ENCODE peak calls at places on chromosomes 4 and X, in six cellular contexts. U is AG09309; N is putamen; W is activated CD8-positive, alpha-beta memory T cell treated with anti-CD3 and anti-CD28 coated beads for 4 hours; B is brain pericyte; A is Peyer's patch. E is an unnamed sample.

GRCh38 chr4:162675661-162676060 is 491.0 kb downstream of the NAF1 start:
- DNase-seq in N (no peak), A (no peak), B (no peak), U (no peak), W (no peak), E (no peak)

GRCh38 chr4:4428966-4429875 is 42.3 kb downstream of the NSG1 start:
- DNase-seq in W (no peak), A (no peak), N (peak), B (no peak), U (no peak), E (peak)

GRCh38 chrX:13506574-13506973 is 62.8 kb upstream of the EGFL6 start:
- DNase-seq in N (peak), W (peak), B (no peak), U (peak), A (peak), E (peak)

GRCh38 chr4:183012862-183013855 is 85.9 kb upstream of the WWC2 start:
- DNase-seq in B (no peak), A (no peak), N (no peak), W (no peak), U (no peak), E (no peak)

GRCh38 chr4:42627887-42628646 is 28.8 kb downstream of the ATP8A1 start:
- DNase-seq in W (peak), B (no peak), A (peak), N (peak), U (no peak), E (peak)

GRCh38 chr4:37530451-37530850 is 155.7 kb downstream of the RELL1 start:
- DNase-seq in A (no peak), W (no peak), B (no peak), N (no peak), U (no peak), E (no peak)

GRCh38 chr4:66927937-66928336 is 617.4 kb downstream of the CENPC start:
- DNase-seq in U (no peak), B (no peak), W (no peak), A (no peak), N (no peak), E (no peak)

GRCh38 chr4:153634737-153635353 is 49.2 kb upstream of the TLR2 start:
- DNase-seq in N (no peak), W (no peak), A (no peak), U (no peak), B (no peak), E (no peak)

GRCh38 chrX:70030242-70030823 is 19.4 kb downstream of the AWAT2 start:
- DNase-seq in N (peak), U (no peak), W (no peak), A (peak), B (no peak), E (peak)

GRCh38 chr4:55121246-55121645 is 4.1 kb downstream of the KDR start:
- DNase-seq in W (no peak), A (no peak), U (no peak), B (no peak), N (no peak), E (no peak)

GRCh38 chr4:138235419-138235952 is 6.7 kb downstream of the SLC7A11 start:
- DNase-seq in N (no peak), U (peak), B (peak), A (no peak), W (no peak), E (no peak)

GRCh38 chr4:80539190-80539589 is 203.7 kb downstream of the CFAP299 start:
- DNase-seq in W (no peak), N (no peak), A (no peak), B (no peak), U (no peak), E (no peak)

GRCh38 chrX:97639526-97639925 is 755.8 kb downstream of the RPA4 start:
- DNase-seq in N (no peak), W (no peak), B (no peak), A (no peak), U (no peak), E (no peak)

GRCh38 chrX:20274121-20274520 is 7.4 kb upstream of the RPS6KA3 start:
- DNase-seq in U (no peak), B (no peak), W (no peak), A (no peak), N (no peak), E (no peak)

GRCh38 chr4:168241953-168242352 is 76.6 kb downstream of the DDX60 start:
- DNase-seq in W (no peak), N (no peak), U (no peak), A (no peak), B (no peak), E (no peak)

GRCh38 chr4:140099993-140100392 is 54.0 kb downstream of the MAML3 start:
- DNase-seq in B (no peak), W (no peak), U (no peak), A (peak), N (peak), E (peak)

GRCh38 chr4:84224522-84224921 is 274.6 kb downstream of the NKX6-1 start:
- DNase-seq in B (no peak), W (no peak), U (no peak), A (no peak), N (no peak), E (no peak)

GRCh38 chr4:76401654-76402053 is 19.3 kb downstream of the CCDC158 start:
- DNase-seq in U (no peak), B (no peak), A (no peak), N (no peak), W (no peak), E (no peak)

GRCh38 chrX:88244066-88244465 is 503.0 kb upstream of the CPXCR1 start:
- DNase-seq in A (no peak), W (no peak), U (no peak), B (no peak), N (no peak), E (no peak)

GRCh38 chr4:72567821-72568620 is 1.0 kb downstream of the ADAMTS3 start:
- DNase-seq in U (peak), B (peak), N (peak), A (peak), W (no peak), E (peak)

GRCh38 chr4:3223346-3223745 is 25.6 kb upstream of the MSANTD1 start:
- DNase-seq in B (no peak), U (no peak), N (no peak), A (no peak), W (no peak), E (no peak)

GRCh38 chrX:36434521-36434920 is 515.0 kb downstream of the CFAP47 start:
- DNase-seq in U (no peak), A (no peak), N (no peak), B (no peak), W (no peak), E (no peak)

GRCh38 chrX:46398874-46399273 is 146.3 kb downstream of the ZNF674 start:
- DNase-seq in B (no peak), W (no peak), A (no peak), N (no peak), U (no peak), E (no peak)

E was measured in pons.